ENCODE peak calls at places on chromosomes 13 and 19, in nine cellular contexts. One of them, this sample, is unnamed.

GRCh38 chr19:50796128-50796633 is 6.0 kb downstream of the ACP4 start:
- DNase-seq in cardiac muscle cell: no peak
- DNase-seq in NCI-H226: no peak
- DNase-seq in Kasumi-1: no peak
- DNase-seq in fibroblast of the aortic adventitia: no peak
- DNase-seq in breast epithelium: no peak
- DNase-seq in activated CD4-positive, alpha-beta T cell treated with anti-CD3 and anti-CD28 coated beads for 24 hours: no peak
- DNase-seq in C1 segment of cervical spinal cord: no peak
- DNase-seq in right cardiac atrium: no peak
- DNase-seq in this sample: no peak

GRCh38 chr13:22243519-22244197 is 572.8 kb downstream of the FGF9 start:
- DNase-seq in cardiac muscle cell: no peak
- DNase-seq in NCI-H226: no peak
- DNase-seq in Kasumi-1: no peak
- DNase-seq in fibroblast of the aortic adventitia: no peak
- DNase-seq in breast epithelium: no peak
- DNase-seq in activated CD4-positive, alpha-beta T cell treated with anti-CD3 and anti-CD28 coated beads for 24 hours: no peak
- DNase-seq in C1 segment of cervical spinal cord: no peak
- DNase-seq in right cardiac atrium: no peak
- DNase-seq in this sample: no peak

GRCh38 chr13:40664100-40665060 is 2.1 kb downstream of the FOXO1 start:
- DNase-seq in cardiac muscle cell: peak; percentile 55
- DNase-seq in NCI-H226: no peak
- DNase-seq in Kasumi-1: peak; percentile 62
- DNase-seq in fibroblast of the aortic adventitia: peak; percentile 38
- DNase-seq in breast epithelium: peak; percentile 55
- DNase-seq in activated CD4-positive, alpha-beta T cell treated with anti-CD3 and anti-CD28 coated beads for 24 hours: peak; percentile 58
- DNase-seq in C1 segment of cervical spinal cord: peak; percentile 82
- DNase-seq in right cardiac atrium: peak; percentile 94
- DNase-seq in this sample: no peak

GRCh38 chr13:45162821-45163220 is 38.0 kb downstream of the KCTD4 start:
- DNase-seq in cardiac muscle cell: peak; percentile 84
- DNase-seq in NCI-H226: peak; percentile 81
- DNase-seq in Kasumi-1: no peak
- DNase-seq in fibroblast of the aortic adventitia: peak; percentile 87
- DNase-seq in breast epithelium: no peak
- DNase-seq in activated CD4-positive, alpha-beta T cell treated with anti-CD3 and anti-CD28 coated beads for 24 hours: no peak
- DNase-seq in C1 segment of cervical spinal cord: no peak
- DNase-seq in right cardiac atrium: no peak
- DNase-seq in this sample: no peak

GRCh38 chr19:56827708-56828107 is 12.8 kb downstream of the PEG3 start:
- DNase-seq in cardiac muscle cell: no peak
- DNase-seq in NCI-H226: no peak
- DNase-seq in Kasumi-1: no peak
- DNase-seq in fibroblast of the aortic adventitia: no peak
- DNase-seq in breast epithelium: no peak
- DNase-seq in activated CD4-positive, alpha-beta T cell treated with anti-CD3 and anti-CD28 coated beads for 24 hours: no peak
- DNase-seq in C1 segment of cervical spinal cord: no peak
- DNase-seq in right cardiac atrium: no peak
- DNase-seq in this sample: no peak

GRCh38 chr13:36192166-36192565 is 22.2 kb downstream of the SOHLH2 start:
- DNase-seq in cardiac muscle cell: peak; percentile 9
- DNase-seq in NCI-H226: no peak
- DNase-seq in Kasumi-1: no peak
- DNase-seq in fibroblast of the aortic adventitia: no peak
- DNase-seq in breast epithelium: no peak
- DNase-seq in activated CD4-positive, alpha-beta T cell treated with anti-CD3 and anti-CD28 coated beads for 24 hours: no peak
- DNase-seq in C1 segment of cervical spinal cord: no peak
- DNase-seq in right cardiac atrium: no peak
- DNase-seq in this sample: no peak

GRCh38 chr19:33292595-33293254 is 9.6 kb downstream of the CEBPA start:
- DNase-seq in cardiac muscle cell: peak; percentile 18
- DNase-seq in NCI-H226: no peak
- DNase-seq in Kasumi-1: no peak
- DNase-seq in fibroblast of the aortic adventitia: no peak
- DNase-seq in breast epithelium: no peak
- DNase-seq in activated CD4-positive, alpha-beta T cell treated with anti-CD3 and anti-CD28 coated beads for 24 hours: no peak
- DNase-seq in C1 segment of cervical spinal cord: no peak
- DNase-seq in right cardiac atrium: no peak
- DNase-seq in this sample: no peak

GRCh38 chr19:3243851-3244700 is 19.6 kb downstream of the CELF5 start:
- DNase-seq in cardiac muscle cell: peak; percentile 68
- DNase-seq in NCI-H226: peak; percentile 52
- DNase-seq in Kasumi-1: peak; percentile 73
- DNase-seq in fibroblast of the aortic adventitia: peak; percentile 59
- DNase-seq in breast epithelium: no peak
- DNase-seq in activated CD4-positive, alpha-beta T cell treated with anti-CD3 and anti-CD28 coated beads for 24 hours: peak; percentile 35
- DNase-seq in C1 segment of cervical spinal cord: no peak
- DNase-seq in right cardiac atrium: peak; percentile 75
- DNase-seq in this sample: no peak

GRCh38 chr13:71525004-71525403 is 342.0 kb downstream of the DACH1 start:
- DNase-seq in cardiac muscle cell: no peak
- DNase-seq in NCI-H226: no peak
- DNase-seq in Kasumi-1: no peak
- DNase-seq in fibroblast of the aortic adventitia: no peak
- DNase-seq in breast epithelium: no peak
- DNase-seq in activated CD4-positive, alpha-beta T cell treated with anti-CD3 and anti-CD28 coated beads for 24 hours: no peak
- DNase-seq in C1 segment of cervical spinal cord: no peak
- DNase-seq in right cardiac atrium: no peak
- DNase-seq in this sample: no peak

GRCh38 chr19:14383898-14384669 is 2.8 kb downstream of the ADGRE5 start:
- DNase-seq in cardiac muscle cell: peak; percentile 55
- DNase-seq in NCI-H226: no peak
- DNase-seq in Kasumi-1: peak; percentile 43
- DNase-seq in fibroblast of the aortic adventitia: peak; percentile 44
- DNase-seq in breast epithelium: no peak
- DNase-seq in activated CD4-positive, alpha-beta T cell treated with anti-CD3 and anti-CD28 coated beads for 24 hours: no peak
- DNase-seq in C1 segment of cervical spinal cord: no peak
- DNase-seq in right cardiac atrium: peak; percentile 63
- DNase-seq in this sample: no peak

GRCh38 chr13:67421475-67421874 is 191.3 kb upstream of the PCDH9 start:
- DNase-seq in cardiac muscle cell: no peak
- DNase-seq in NCI-H226: no peak
- DNase-seq in Kasumi-1: peak; percentile 66
- DNase-seq in fibroblast of the aortic adventitia: no peak
- DNase-seq in breast epithelium: no peak
- DNase-seq in activated CD4-positive, alpha-beta T cell treated with anti-CD3 and anti-CD28 coated beads for 24 hours: no peak
- DNase-seq in C1 segment of cervical spinal cord: no peak
- DNase-seq in right cardiac atrium: no peak
- DNase-seq in this sample: no peak

GRCh38 chr19:48720613-48721296 is 1.2 kb upstream of the MAMSTR start:
- DNase-seq in cardiac muscle cell: peak; percentile 100
- DNase-seq in NCI-H226: peak; percentile 100
- DNase-seq in Kasumi-1: peak; percentile 99
- DNase-seq in fibroblast of the aortic adventitia: peak; percentile 99
- DNase-seq in breast epithelium: peak; percentile 99
- DNase-seq in activated CD4-positive, alpha-beta T cell treated with anti-CD3 and anti-CD28 coated beads for 24 hours: peak; percentile 86
- DNase-seq in C1 segment of cervical spinal cord: peak; percentile 89
- DNase-seq in right cardiac atrium: peak; percentile 100
- DNase-seq in this sample: peak; percentile 98

GRCh38 chr19:3184847-3185481 is 766 bp upstream of the NCLN start:
- DNase-seq in cardiac muscle cell: peak; percentile 80
- DNase-seq in NCI-H226: peak; percentile 57
- DNase-seq in Kasumi-1: peak; percentile 93
- DNase-seq in fibroblast of the aortic adventitia: no peak
- DNase-seq in breast epithelium: peak; percentile 69
- DNase-seq in activated CD4-positive, alpha-beta T cell treated with anti-CD3 and anti-CD28 coated beads for 24 hours: peak; percentile 50
- DNase-seq in C1 segment of cervical spinal cord: no peak
- DNase-seq in right cardiac atrium: peak; percentile 92
- DNase-seq in this sample: peak; percentile 67

GRCh38 chr19:52679598-52679997 is 41.4 kb upstream of the ZNF83 start:
- DNase-seq in cardiac muscle cell: no peak
- DNase-seq in NCI-H226: no peak
- DNase-seq in Kasumi-1: no peak
- DNase-seq in fibroblast of the aortic adventitia: no peak
- DNase-seq in breast epithelium: no peak
- DNase-seq in activated CD4-positive, alpha-beta T cell treated with anti-CD3 and anti-CD28 coated beads for 24 hours: no peak
- DNase-seq in C1 segment of cervical spinal cord: no peak
- DNase-seq in right cardiac atrium: no peak
- DNase-seq in this sample: no peak

GRCh38 chr13:93862259-93862658 is 617.2 kb downstream of the DCT start:
- DNase-seq in cardiac muscle cell: peak; percentile 43
- DNase-seq in NCI-H226: peak; percentile 30
- DNase-seq in Kasumi-1: no peak
- DNase-seq in fibroblast of the aortic adventitia: peak; percentile 45
- DNase-seq in breast epithelium: no peak
- DNase-seq in activated CD4-positive, alpha-beta T cell treated with anti-CD3 and anti-CD28 coated beads for 24 hours: no peak
- DNase-seq in C1 segment of cervical spinal cord: no peak
- DNase-seq in right cardiac atrium: no peak
- DNase-seq in this sample: no peak

GRCh38 chr19:13588953-13589833 is 82.9 kb upstream of the CACNA1A start:
- DNase-seq in cardiac muscle cell: peak; percentile 74
- DNase-seq in NCI-H226: peak; percentile 47
- DNase-seq in Kasumi-1: peak; percentile 69
- DNase-seq in fibroblast of the aortic adventitia: peak; percentile 56
- DNase-seq in breast epithelium: peak; percentile 41
- DNase-seq in activated CD4-positive, alpha-beta T cell treated with anti-CD3 and anti-CD28 coated beads for 24 hours: peak; percentile 75
- DNase-seq in C1 segment of cervical spinal cord: peak; percentile 5
- DNase-seq in right cardiac atrium: peak; percentile 87
- DNase-seq in this sample: no peak

GRCh38 chr19:1006711-1007398 is 6.6 kb downstream of the GRIN3B start:
- DNase-seq in cardiac muscle cell: no peak
- DNase-seq in NCI-H226: no peak
- DNase-seq in Kasumi-1: no peak
- DNase-seq in fibroblast of the aortic adventitia: no peak
- DNase-seq in breast epithelium: no peak
- DNase-seq in activated CD4-positive, alpha-beta T cell treated with anti-CD3 and anti-CD28 coated beads for 24 hours: no peak
- DNase-seq in C1 segment of cervical spinal cord: no peak
- DNase-seq in right cardiac atrium: no peak
- DNase-seq in this sample: no peak

GRCh38 chr13:72261732-72262131 is 394.7 kb upstream of the DACH1 start:
- DNase-seq in cardiac muscle cell: no peak
- DNase-seq in NCI-H226: no peak
- DNase-seq in Kasumi-1: no peak
- DNase-seq in fibroblast of the aortic adventitia: no peak
- DNase-seq in breast epithelium: no peak
- DNase-seq in activated CD4-positive, alpha-beta T cell treated with anti-CD3 and anti-CD28 coated beads for 24 hours: no peak
- DNase-seq in C1 segment of cervical spinal cord: no peak
- DNase-seq in right cardiac atrium: no peak
- DNase-seq in this sample: no peak

GRCh38 chr19:55641376-55642152 is 762 bp downstream of the ZNF580 start:
- DNase-seq in cardiac muscle cell: peak; percentile 19
- DNase-seq in NCI-H226: peak; percentile 43
- DNase-seq in Kasumi-1: peak; percentile 54
- DNase-seq in fibroblast of the aortic adventitia: peak; percentile 39
- DNase-seq in breast epithelium: no peak
- DNase-seq in activated CD4-positive, alpha-beta T cell treated with anti-CD3 and anti-CD28 coated beads for 24 hours: no peak
- DNase-seq in C1 segment of cervical spinal cord: no peak
- DNase-seq in right cardiac atrium: no peak
- DNase-seq in this sample: no peak

GRCh38 chr19:49746206-49746958 is 16.7 kb downstream of the TSKS start:
- DNase-seq in cardiac muscle cell: peak; percentile 86
- DNase-seq in NCI-H226: no peak
- DNase-seq in Kasumi-1: no peak
- DNase-seq in fibroblast of the aortic adventitia: no peak
- DNase-seq in breast epithelium: peak; percentile 26
- DNase-seq in activated CD4-positive, alpha-beta T cell treated with anti-CD3 and anti-CD28 coated beads for 24 hours: peak; percentile 24
- DNase-seq in C1 segment of cervical spinal cord: no peak
- DNase-seq in right cardiac atrium: peak; percentile 77
- DNase-seq in this sample: no peak

GRCh38 chr19:55041627-55042343 is 3.7 kb upstream of the GP6 start:
- DNase-seq in cardiac muscle cell: no peak
- DNase-seq in NCI-H226: no peak
- DNase-seq in Kasumi-1: peak; percentile 60
- DNase-seq in fibroblast of the aortic adventitia: no peak
- DNase-seq in breast epithelium: no peak
- DNase-seq in activated CD4-positive, alpha-beta T cell treated with anti-CD3 and anti-CD28 coated beads for 24 hours: no peak
- DNase-seq in C1 segment of cervical spinal cord: no peak
- DNase-seq in right cardiac atrium: no peak
- DNase-seq in this sample: no peak

GRCh38 chr19:27752530-27753184 is 1460.3 kb downstream of the UQCRFS1 start:
- DNase-seq in cardiac muscle cell: no peak
- DNase-seq in NCI-H226: no peak
- DNase-seq in Kasumi-1: no peak
- DNase-seq in fibroblast of the aortic adventitia: no peak
- DNase-seq in breast epithelium: no peak
- DNase-seq in activated CD4-positive, alpha-beta T cell treated with anti-CD3 and anti-CD28 coated beads for 24 hours: no peak
- DNase-seq in C1 segment of cervical spinal cord: no peak
- DNase-seq in right cardiac atrium: no peak
- DNase-seq in this sample: no peak

GRCh38 chr13:99080131-99080530 is 102.3 kb upstream of the DOCK9 start:
- DNase-seq in cardiac muscle cell: no peak
- DNase-seq in NCI-H226: no peak
- DNase-seq in Kasumi-1: no peak
- DNase-seq in fibroblast of the aortic adventitia: no peak
- DNase-seq in breast epithelium: no peak
- DNase-seq in activated CD4-positive, alpha-beta T cell treated with anti-CD3 and anti-CD28 coated beads for 24 hours: no peak
- DNase-seq in C1 segment of cervical spinal cord: no peak
- DNase-seq in right cardiac atrium: no peak
- DNase-seq in this sample: no peak

GRCh38 chr13:101624981-101625380 is 172.5 kb downstream of the ITGBL1 start:
- DNase-seq in cardiac muscle cell: no peak
- DNase-seq in NCI-H226: no peak
- DNase-seq in Kasumi-1: no peak
- DNase-seq in fibroblast of the aortic adventitia: no peak
- DNase-seq in breast epithelium: no peak
- DNase-seq in activated CD4-positive, alpha-beta T cell treated with anti-CD3 and anti-CD28 coated beads for 24 hours: no peak
- DNase-seq in C1 segment of cervical spinal cord: no peak
- DNase-seq in right cardiac atrium: no peak
- DNase-seq in this sample: no peak

GRCh38 chr19:18264956-18265610 is 9.2 kb downstream of the IQCN start:
- DNase-seq in cardiac muscle cell: no peak
- DNase-seq in NCI-H226: no peak
- DNase-seq in Kasumi-1: no peak
- DNase-seq in fibroblast of the aortic adventitia: no peak
- DNase-seq in breast epithelium: no peak
- DNase-seq in activated CD4-positive, alpha-beta T cell treated with anti-CD3 and anti-CD28 coated beads for 24 hours: no peak
- DNase-seq in C1 segment of cervical spinal cord: no peak
- DNase-seq in right cardiac atrium: peak; percentile 54
- DNase-seq in this sample: no peak

GRCh38 chr13:51760592-51760991 is 43.4 kb downstream of the DHRS12 start:
- DNase-seq in cardiac muscle cell: no peak
- DNase-seq in NCI-H226: no peak
- DNase-seq in Kasumi-1: no peak
- DNase-seq in fibroblast of the aortic adventitia: peak; percentile 43
- DNase-seq in breast epithelium: no peak
- DNase-seq in activated CD4-positive, alpha-beta T cell treated with anti-CD3 and anti-CD28 coated beads for 24 hours: no peak
- DNase-seq in C1 segment of cervical spinal cord: no peak
- DNase-seq in right cardiac atrium: no peak
- DNase-seq in this sample: no peak

GRCh38 chr19:34261335-34262109 is 7.2 kb downstream of the GARRE1 start:
- DNase-seq in cardiac muscle cell: no peak
- DNase-seq in NCI-H226: no peak
- DNase-seq in Kasumi-1: no peak
- DNase-seq in fibroblast of the aortic adventitia: no peak
- DNase-seq in breast epithelium: no peak
- DNase-seq in activated CD4-positive, alpha-beta T cell treated with anti-CD3 and anti-CD28 coated beads for 24 hours: no peak
- DNase-seq in C1 segment of cervical spinal cord: no peak
- DNase-seq in right cardiac atrium: no peak
- DNase-seq in this sample: no peak

GRCh38 chr13:25046985-25047660 is 48.8 kb upstream of the PABPC3 start:
- DNase-seq in cardiac muscle cell: peak; percentile 4
- DNase-seq in NCI-H226: peak; percentile 12
- DNase-seq in Kasumi-1: no peak
- DNase-seq in fibroblast of the aortic adventitia: no peak
- DNase-seq in breast epithelium: no peak
- DNase-seq in activated CD4-positive, alpha-beta T cell treated with anti-CD3 and anti-CD28 coated beads for 24 hours: no peak
- DNase-seq in C1 segment of cervical spinal cord: peak; percentile 15
- DNase-seq in right cardiac atrium: peak; percentile 51
- DNase-seq in this sample: no peak

GRCh38 chr19:21472507-21472906 is 32.9 kb upstream of the ZNF429 start:
- DNase-seq in cardiac muscle cell: no peak
- DNase-seq in NCI-H226: no peak
- DNase-seq in Kasumi-1: no peak
- DNase-seq in fibroblast of the aortic adventitia: no peak
- DNase-seq in breast epithelium: no peak
- DNase-seq in activated CD4-positive, alpha-beta T cell treated with anti-CD3 and anti-CD28 coated beads for 24 hours: no peak
- DNase-seq in C1 segment of cervical spinal cord: no peak
- DNase-seq in right cardiac atrium: no peak
- DNase-seq in this sample: no peak

This sample was measured in NCI-H1436 treated with DMSO at 0.1 percent for 48 hours.